ENCODE peak calls at places on chromosomes 2 and 18, in ten cellular contexts. D, Y, K, Q, C, N, I, W, B and R are unnamed samples.

GRCh38 chr2:225002039-225002655 is 40.1 kb downstream of the DOCK10 start:
- DNase-seq in W (peak; percentile 46), D (peak; percentile 74), N (peak; percentile 41), B (peak; percentile 83), Q (peak; percentile 58), Y (peak; percentile 10), C (peak; percentile 78), I (peak; percentile 54), K (peak; percentile 31), R (no peak)

GRCh38 chr2:238914648-238915015 is 66.7 kb downstream of the TWIST2 start:
- DNase-seq in C (no peak), B (no peak), I (no peak), Q (no peak), N (peak; percentile 13), D (no peak), Y (no peak), W (no peak), K (no peak), R (no peak)

GRCh38 chr18:56115072-56116038 is 523.0 kb downstream of the TXNL1 start:
- DNase-seq in C (no peak), N (no peak), B (no peak), Q (no peak), I (no peak), D (no peak), Y (no peak), W (no peak), K (no peak), R (no peak)

GRCh38 chr18:63298393-63299015 is 21.1 kb downstream of the BCL2 start:
- DNase-seq in N (no peak), W (no peak), C (no peak), Q (no peak), D (no peak), K (no peak), B (no peak), I (no peak), Y (no peak), R (no peak)

GRCh38 chr2:70461981-70462876 is 91.4 kb downstream of the TGFA start:
- DNase-seq in Y (no peak), D (no peak), C (no peak), B (no peak), K (no peak), W (no peak), Q (no peak), N (no peak), I (no peak), R (no peak)

GRCh38 chr18:8401606-8402005 is 207.6 kb upstream of the RAB12 start:
- DNase-seq in K (no peak), Q (no peak), C (no peak), N (no peak), B (no peak), W (no peak), D (no peak), I (no peak), Y (no peak), R (no peak)

GRCh38 chr18:944440-944839 is 39.8 kb downstream of the ADCYAP1 start:
- DNase-seq in I (no peak), D (no peak), N (no peak), Y (no peak), Q (no peak), B (no peak), W (no peak), C (no peak), K (no peak), R (no peak)

GRCh38 chr2:120447122-120447785 is 101.3 kb downstream of the INHBB start:
- DNase-seq in I (peak; percentile 36), N (no peak), W (no peak), K (no peak), C (no peak), Q (no peak), Y (no peak), D (peak; percentile 78), B (no peak), R (no peak)

GRCh38 chr18:77136076-77136718 is 3.6 kb upstream of the MBP start:
- DNase-seq in K (no peak), D (no peak), C (no peak), Q (no peak), W (no peak), N (no peak), B (no peak), Y (no peak), I (no peak), R (peak; percentile 82)

GRCh38 chr18:34280653-34281052 is 55.9 kb upstream of the NOL4 start:
- DNase-seq in Q (no peak), D (no peak), W (no peak), Y (no peak), B (no peak), C (no peak), I (no peak), K (no peak), N (no peak), R (no peak)

GRCh38 chr2:125373293-125373692 is 1282.7 kb upstream of the GYPC start:
- DNase-seq in N (no peak), W (no peak), Q (no peak), K (no peak), D (no peak), I (no peak), B (no peak), C (no peak), Y (no peak), R (no peak)

GRCh38 chr2:219525533-219526232 is 11.4 kb downstream of the ASIC4 start:
- DNase-seq in K (no peak), W (no peak), N (no peak), I (no peak), D (no peak), C (no peak), Y (no peak), Q (no peak), B (no peak), R (no peak)
- H3K27me3 ChIP-seq in K (no peaks in the 10 kb centered on the region), W (peaks cover 5% of the 10 kb centered on the region), N (peaks cover 22% of the 10 kb centered on the region), I (peaks cover 33% of the 10 kb centered on the region), D (peaks cover 63% of the 10 kb centered on the region), C (peaks cover 92% of the 10 kb centered on the region), Y (peaks cover 100% of the 10 kb centered on the region), Q (no peaks in the 10 kb centered on the region), B (peaks cover 46% of the 10 kb centered on the region), R (no peaks in the 10 kb centered on the region)

DNA sequence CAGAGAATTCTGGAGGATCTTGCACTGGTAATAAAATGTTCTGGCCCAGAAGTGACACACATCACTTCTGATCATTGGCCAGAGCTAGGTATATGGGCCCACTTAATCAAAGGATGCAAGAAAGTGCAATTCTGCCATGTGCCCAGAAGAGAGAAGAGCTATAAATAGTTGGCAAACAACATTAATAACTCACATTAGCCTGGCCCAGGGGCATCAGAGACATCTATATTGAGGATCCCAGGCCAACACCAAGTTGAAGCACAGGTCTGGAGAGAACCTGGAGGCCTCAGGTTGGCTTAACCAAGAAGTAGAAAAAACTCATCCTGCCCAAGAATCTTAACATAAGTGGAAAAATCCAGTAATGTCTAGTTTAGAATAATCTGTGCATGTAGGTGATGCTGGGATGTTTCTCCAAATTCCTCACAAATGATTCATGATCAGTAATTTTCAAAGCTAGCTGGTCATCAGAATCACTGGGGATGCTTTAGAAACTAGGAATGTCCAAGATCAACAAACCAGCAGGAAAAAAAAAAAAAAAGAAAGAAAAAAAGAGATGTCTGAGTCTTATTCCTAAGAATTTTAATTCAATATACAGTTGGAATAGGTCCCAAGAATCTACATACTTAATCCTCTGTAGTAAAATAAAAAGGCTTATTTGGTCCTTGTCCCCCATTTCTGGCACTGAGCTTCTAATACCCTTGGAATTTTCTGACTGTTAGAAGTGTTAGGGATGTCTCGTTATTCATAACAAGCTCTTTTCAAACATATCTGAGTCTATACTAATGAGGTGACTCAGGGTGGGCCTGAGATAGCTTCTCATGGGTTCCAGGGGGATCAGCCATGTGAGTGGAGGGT is 35.0 kb upstream of the EVA1A start:
- DNase-seq in N (no peak), C (no peak), I (no peak), K (no peak), B (no peak), Q (no peak), D (no peak), W (no peak), Y (no peak), R (no peak)
- H3K4me3 ChIP-seq in N (no peak overlapping the region), C (no peak overlapping the region), I (no peak overlapping the region), K (no peak overlapping the region), B (no peak overlapping the region), Q (no peak overlapping the region), D (no peak overlapping the region), W (no peak overlapping the region), Y (no peak overlapping the region), R (no peak overlapping the region)

DNA sequence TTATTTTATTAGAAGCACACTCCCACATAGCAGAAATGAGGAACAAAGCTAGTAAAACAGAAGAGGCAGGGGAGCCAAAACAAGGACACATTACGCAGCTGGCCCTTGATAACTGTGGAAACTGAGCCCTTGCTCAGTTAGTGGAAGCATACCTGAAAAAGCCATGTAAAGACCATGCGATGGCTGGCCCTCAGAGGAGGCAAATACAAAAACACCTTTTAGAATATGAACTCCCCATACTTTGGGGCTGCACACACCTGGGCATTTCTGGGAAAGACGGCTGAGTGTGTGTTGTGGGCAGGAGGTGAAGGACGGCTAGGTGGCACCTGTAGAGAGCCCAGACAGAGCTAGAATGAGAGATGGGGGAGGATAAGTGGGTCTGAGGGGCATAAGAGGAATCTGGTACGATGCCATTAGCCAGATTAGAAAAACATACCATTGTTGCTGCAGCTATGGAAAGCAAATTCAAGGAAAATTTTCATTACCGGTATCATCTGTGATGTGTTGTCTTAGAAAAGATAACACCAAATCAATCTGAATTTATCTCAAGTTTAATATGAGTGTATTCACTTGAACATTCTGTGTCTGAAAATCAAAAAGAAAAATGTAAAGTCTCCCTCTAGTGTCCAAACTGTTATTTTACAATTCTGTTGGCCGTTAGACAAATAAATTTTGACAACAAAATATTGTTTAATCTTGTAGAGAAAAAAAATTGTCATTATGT is 45.2 kb upstream of the SULT1C3 start:
- DNase-seq in D (no peak), N (no peak), C (no peak), Y (no peak), B (no peak), K (no peak), W (no peak), I (no peak), Q (no peak), R (no peak)
- TF ChIP-seq CTCF in D (peak; percentile 47), N (no peak), C (peak; percentile 44), Y (peak; percentile 40), B (peak; percentile 52), K (peak; percentile 29), W (peak; percentile 10), I (peak; percentile 29), Q (no peak), R (no peak)

DNA sequence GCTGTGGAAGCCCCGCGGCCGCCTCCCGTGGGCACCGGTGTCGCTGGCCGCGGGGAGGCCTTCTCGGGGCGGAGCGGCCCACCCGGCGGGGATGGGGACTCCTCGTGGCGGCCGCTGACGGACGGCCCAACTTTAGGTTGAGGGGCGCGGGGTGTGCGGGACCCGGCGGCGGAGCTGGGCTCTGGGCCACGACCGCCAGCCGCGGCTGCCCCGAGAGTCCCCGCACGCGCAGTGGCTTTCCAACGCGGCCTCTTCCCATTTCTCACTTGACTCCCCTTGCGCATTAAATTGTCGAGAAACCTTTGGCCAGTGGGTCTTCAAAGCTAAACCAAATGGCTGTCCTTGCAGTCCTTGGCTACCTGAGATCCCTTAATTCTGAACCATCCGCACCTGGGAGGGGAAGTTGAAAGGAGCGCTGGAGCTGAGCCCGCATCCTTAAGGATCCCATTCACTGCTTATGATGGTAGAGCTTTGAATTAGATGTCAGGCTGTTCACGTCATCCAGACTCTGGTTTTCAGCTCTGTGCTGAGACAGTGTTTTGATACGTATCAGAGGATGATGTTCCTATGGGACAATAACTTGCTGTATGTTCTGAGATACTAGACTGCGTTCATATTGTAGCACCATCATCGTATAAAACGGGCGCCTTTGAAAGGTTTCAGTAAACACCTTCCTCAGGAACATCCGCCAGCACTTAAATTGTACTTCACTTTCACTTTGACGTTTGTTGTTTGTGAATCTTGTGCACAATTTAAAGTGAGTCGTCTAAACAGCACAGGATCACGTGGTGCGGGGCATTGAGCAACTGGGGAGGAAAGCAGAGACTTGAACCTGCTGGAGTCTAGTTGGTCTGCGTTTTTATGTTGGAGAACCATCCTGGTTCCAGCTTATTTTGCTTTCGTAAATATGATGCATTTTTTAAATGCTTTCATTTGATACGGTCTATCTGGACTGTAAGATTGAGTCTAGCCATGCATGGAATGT is 874 bp downstream of the CLIP4 start:
- DNase-seq in D (peak; percentile 51), Q (peak; percentile 80), W (peak; percentile 72), Y (no peak), N (peak; percentile 86), K (peak; percentile 66), B (peak; percentile 59), C (peak; percentile 89), I (peak; percentile 61), R (no peak)
- H3K27me3 ChIP-seq in D (no peaks in the 10 kb centered on the region), Q (no peaks in the 10 kb centered on the region), W (no peaks in the 10 kb centered on the region), Y (peaks cover 3% of the 10 kb centered on the region), N (no peaks in the 10 kb centered on the region), K (no peaks in the 10 kb centered on the region), B (no peaks in the 10 kb centered on the region), C (no peaks in the 10 kb centered on the region), I (no peaks in the 10 kb centered on the region), R (no peaks in the 10 kb centered on the region)